ENCODE peak calls at places on chromosomes 7 and 10, in six cellular contexts. P, V, K, H, L and C are unnamed samples.

GRCh38 chr7:151674161-151674920 is 154.6 kb upstream of the RHEB start:
- DNase-seq in P (no peak), V (no peak), K (no peak), H (no peak), L (no peak), C (no peak)

GRCh38 chr7:16356241-16356958 is 64.9 kb downstream of the CRPPA start:
- DNase-seq in P (no peak), V (no peak), K (no peak), H (no peak), L (no peak), C (no peak)

GRCh38 chr10:73873843-73874215 is 526 bp downstream of the CAMK2G start:
- DNase-seq in P (no peak), V (no peak), K (no peak), H (no peak), L (no peak), C (no peak)

GRCh38 chr7:116408166-116408565 is 91.4 kb upstream of the CAV2 start:
- DNase-seq in P (no peak), V (no peak), K (no peak), H (no peak), L (no peak), C (no peak)

GRCh38 chr10:71963756-71964668 is at the start of gene CHST3:
- DNase-seq in P (no peak), V (no peak), K (peak), H (no peak), L (peak), C (no peak)

GRCh38 chr7:92025260-92025659 is 84.6 kb downstream of the AKAP9 start:
- DNase-seq in P (no peak), V (no peak), K (no peak), H (no peak), L (no peak), C (no peak)

GRCh38 chr10:33422779-33423520 is 88.5 kb upstream of the NRP1 start:
- DNase-seq in P (no peak), V (no peak), K (no peak), H (no peak), L (no peak), C (no peak)

GRCh38 chr10:27741173-27742091 is 4.2 kb downstream of the MKX start:
- DNase-seq in P (no peak), V (peak), K (peak), H (no peak), L (peak), C (no peak)

GRCh38 chr10:35416628-35417625 is 80.6 kb downstream of the CCNY start:
- DNase-seq in P (no peak), V (no peak), K (no peak), H (peak), L (no peak), C (no peak)

GRCh38 chr7:140080919-140081318 is 18.2 kb upstream of the PARP12 start:
- DNase-seq in P (no peak), V (no peak), K (no peak), H (no peak), L (no peak), C (no peak)

GRCh38 chr10:2439983-2440382 is 627.4 kb upstream of the PFKP start:
- DNase-seq in P (no peak), V (no peak), K (no peak), H (no peak), L (no peak), C (no peak)

GRCh38 chr7:16940777-16941176 is 59.0 kb upstream of the AGR3 start:
- DNase-seq in P (no peak), V (no peak), K (no peak), H (no peak), L (no peak), C (no peak)

GRCh38 chr10:69451784-69452251 is 553 bp downstream of the TSPAN15 start:
- DNase-seq in P (no peak), V (no peak), K (peak), H (no peak), L (peak), C (no peak)

GRCh38 chr10:6416892-6417512 is 163.1 kb downstream of the PRKCQ start:
- DNase-seq in P (no peak), V (no peak), K (no peak), H (peak), L (no peak), C (no peak)

GRCh38 chr7:5139998-5140397 is 50.0 kb upstream of the WIPI2 start:
- DNase-seq in P (no peak), V (no peak), K (no peak), H (peak), L (no peak), C (no peak)

GRCh38 chr7:79361214-79361613 is 92.3 kb downstream of the MAGI2 start:
- DNase-seq in P (no peak), V (no peak), K (no peak), H (peak), L (no peak), C (no peak)

GRCh38 chr10:50431791-50432190 is 180.5 kb upstream of the ASAH2 start:
- DNase-seq in P (no peak), V (no peak), K (no peak), H (no peak), L (no peak), C (no peak)

GRCh38 chr7:1567893-1568292 is 1.9 kb downstream of the PSMG3 start:
- DNase-seq in P (no peak), V (no peak), K (no peak), H (no peak), L (no peak), C (peak)

GRCh38 chr7:64882341-64883112 is 20.5 kb upstream of the ZNF273 start:
- DNase-seq in P (no peak), V (peak), K (peak), H (peak), L (peak), C (no peak)

GRCh38 chr10:132690401-132690800 is 95.5 kb downstream of the NKX6-2 start:
- DNase-seq in P (no peak), V (peak), K (no peak), H (no peak), L (no peak), C (no peak)

GRCh38 chr10:30999084-30999712 is 32.5 kb downstream of the ZNF438 start:
- DNase-seq in P (no peak), V (no peak), K (no peak), H (no peak), L (peak), C (no peak)

GRCh38 chr10:6786579-6787031 is 206.5 kb upstream of the PRKCQ start:
- DNase-seq in P (no peak), V (no peak), K (no peak), H (no peak), L (no peak), C (no peak)

GRCh38 chr10:78081292-78081691 is 47.6 kb downstream of the RPS24 start:
- DNase-seq in P (no peak), V (no peak), K (no peak), H (no peak), L (no peak), C (no peak)

GRCh38 chr10:77692782-77693181 is 55.2 kb upstream of the KCNMA1 start:
- DNase-seq in P (no peak), V (no peak), K (no peak), H (no peak), L (no peak), C (peak)

GRCh38 chr10:58385784-58386112 is 538 bp downstream of the TFAM start:
- DNase-seq in P (no peak), V (no peak), K (peak), H (peak), L (peak), C (no peak)

GRCh38 chr10:119509909-119510451 is 32.5 kb downstream of the RGS10 start:
- DNase-seq in P (no peak), V (peak), K (peak), H (no peak), L (no peak), C (no peak)

GRCh38 chr7:22296916-22297315 is 60.0 kb downstream of the RAPGEF5 start:
- DNase-seq in P (no peak), V (no peak), K (no peak), H (no peak), L (no peak), C (no peak)

GRCh38 chr7:26040085-26040484 is 111.9 kb upstream of the NFE2L3 start:
- DNase-seq in P (no peak), V (no peak), K (no peak), H (no peak), L (no peak), C (no peak)

GRCh38 chr7:90596745-90597526 is 815 bp downstream of the CDK14 start:
- DNase-seq in P (no peak), V (no peak), K (no peak), H (peak), L (no peak), C (no peak)

GRCh38 chr10:87546221-87546620 is 41.5 kb downstream of the MINPP1 start:
- DNase-seq in P (no peak), V (no peak), K (no peak), H (no peak), L (peak), C (no peak)

GRCh38 chr10:120426306-120426705 is 30.7 kb upstream of the PLPP4 start:
- DNase-seq in P (no peak), V (no peak), K (no peak), H (no peak), L (no peak), C (no peak)

GRCh38 chr10:36450385-36450784 is 675.0 kb upstream of the ANKRD30A start:
- DNase-seq in P (no peak), V (no peak), K (no peak), H (no peak), L (no peak), C (no peak)

GRCh38 chr7:42227931-42228591 is 8.9 kb downstream of the GLI3 start:
- DNase-seq in P (no peak), V (no peak), K (peak), H (no peak), L (no peak), C (no peak)